ENCODE peak calls at places on chromosomes 11 and 22, in six cellular contexts. R is upper lobe of right lung, D is lower lobe of right lung, M is AG04450, X is fibroblast of the aortic adventitia, B is transverse colon. N is an unnamed sample.
A peak's percentile ranks its signal among the peaks of the same experiment; 100 is the strongest.

GRCh38 chr22:35051791-35052190 is 14.2 kb upstream of the ISX start:
- DNase-seq in R (no peak), D (no peak), M (no peak), X (no peak), B (no peak), N (no peak)

GRCh38 chr22:44291265-44292006 is 21.3 kb downstream of the SHISAL1 start:
- DNase-seq in R (no peak), D (no peak), M (no peak), X (no peak), B (no peak), N (no peak)

GRCh38 chr22:24433868-24434471 is 6.6 kb downstream of the ADORA2A start:
- DNase-seq in R (peak; percentile 55), D (no peak), M (no peak), X (peak; percentile 62), B (peak; percentile 60), N (peak; percentile 90)

GRCh38 chr11:108559904-108560303 is 33.7 kb downstream of the EXPH5 start:
- DNase-seq in R (no peak), D (no peak), M (peak; percentile 26), X (peak; percentile 76), B (no peak), N (no peak)

GRCh38 chr22:19876314-19876940 is 21.8 kb upstream of the GNB1L start:
- DNase-seq in R (peak; percentile 62), D (peak; percentile 39), M (no peak), X (peak; percentile 31), B (no peak), N (no peak)

GRCh38 chr11:119335655-119336543 is 1.6 kb downstream of the RNF26 start:
- DNase-seq in R (peak; percentile 61), D (peak; percentile 45), M (no peak), X (no peak), B (no peak), N (no peak)

GRCh38 chr11:27362032-27362431 is 983 bp downstream of the CCDC34 start:
- DNase-seq in R (no peak), D (no peak), M (no peak), X (no peak), B (no peak), N (no peak)

GRCh38 chr22:20523118-20523983 is 15.9 kb downstream of the MED15 start:
- DNase-seq in R (no peak), D (peak; percentile 14), M (no peak), X (peak; percentile 59), B (no peak), N (no peak)

GRCh38 chr11:10388574-10388973 is 66.5 kb upstream of the AMPD3 start:
- DNase-seq in R (no peak), D (no peak), M (no peak), X (peak; percentile 89), B (no peak), N (no peak)

GRCh38 chr11:2690261-2690575 is 9.6 kb downstream of the KCNQ1OT1 start:
- DNase-seq in R (peak; percentile 33), D (no peak), M (no peak), X (no peak), B (no peak), N (no peak)

GRCh38 chr11:45233804-45234170 is 52.4 kb downstream of the SYT13 start:
- DNase-seq in R (no peak), D (no peak), M (no peak), X (no peak), B (no peak), N (no peak)

GRCh38 chr22:29663230-29663826 is 56.5 kb upstream of the CABP7 start:
- DNase-seq in R (no peak), D (no peak), M (peak; percentile 1), X (no peak), B (no peak), N (no peak)

GRCh38 chr22:21022955-21023614 is 8.1 kb downstream of the P2RX6 start:
- DNase-seq in R (no peak), D (no peak), M (no peak), X (no peak), B (no peak), N (no peak)

GRCh38 chr22:49192857-49193250 is 634.8 kb downstream of the BRD1 start:
- DNase-seq in R (peak; percentile 40), D (no peak), M (no peak), X (no peak), B (no peak), N (no peak)

GRCh38 chr11:78647986-78648875 is 73.6 kb upstream of the NARS2 start:
- DNase-seq in R (no peak), D (no peak), M (no peak), X (no peak), B (no peak), N (no peak)

GRCh38 chr22:35959121-35959800 is 69.4 kb downstream of the RBFOX2 start:
- DNase-seq in R (no peak), D (no peak), M (no peak), X (no peak), B (no peak), N (no peak)

GRCh38 chr11:12540913-12541587 is 133.2 kb upstream of the TEAD1 start:
- DNase-seq in R (no peak), D (no peak), M (peak; percentile 87), X (peak; percentile 95), B (no peak), N (no peak)

GRCh38 chr11:15189646-15190365 is 75.1 kb downstream of the INSC start:
- DNase-seq in R (no peak), D (no peak), M (no peak), X (no peak), B (no peak), N (no peak)

GRCh38 chr11:93895106-93895862 is 44.9 kb upstream of the VSTM5 start:
- DNase-seq in R (no peak), D (no peak), M (peak; percentile 69), X (peak; percentile 93), B (no peak), N (peak; percentile 21)

GRCh38 chr11:134097146-134097545 is 28.3 kb downstream of the JAM3 start:
- DNase-seq in R (no peak), D (no peak), M (no peak), X (no peak), B (no peak), N (no peak)

GRCh38 chr11:134100171-134100570 is 31.3 kb downstream of the JAM3 start:
- DNase-seq in R (no peak), D (no peak), M (no peak), X (no peak), B (no peak), N (no peak)

GRCh38 chr11:134101292-134101691 is 32.4 kb downstream of the JAM3 start:
- DNase-seq in R (no peak), D (no peak), M (no peak), X (peak; percentile 59), B (no peak), N (no peak)

DNA sequence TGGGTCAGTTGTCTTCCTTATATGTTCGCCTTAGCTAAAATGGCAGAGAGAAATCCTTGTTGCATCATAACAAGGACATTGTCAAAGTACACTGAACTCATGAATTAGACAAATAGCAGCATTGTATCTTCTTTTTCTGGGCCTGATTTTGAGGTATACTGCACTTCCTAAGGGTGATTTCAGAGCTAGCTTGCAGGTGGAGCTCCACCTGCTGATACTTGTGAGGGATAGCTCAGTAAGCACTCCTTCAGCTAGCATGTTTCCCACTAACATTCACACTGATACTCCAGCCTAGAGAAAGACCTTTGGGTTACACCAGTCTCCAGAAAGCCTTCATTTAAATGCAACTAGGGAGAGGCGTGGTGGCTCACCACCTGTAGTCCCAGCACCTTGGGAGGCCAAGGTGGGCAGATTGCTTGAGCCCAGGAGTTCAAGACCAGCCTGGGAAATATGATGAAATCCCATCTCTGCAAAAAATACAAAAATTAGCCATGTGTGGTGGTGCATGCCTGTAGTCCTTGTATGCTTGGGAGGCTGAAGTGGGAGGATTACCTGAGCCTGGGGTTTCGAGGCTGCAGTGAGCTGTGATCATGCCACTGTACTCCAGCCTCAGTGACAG is 29.8 kb downstream of the JAM3 start:
- DNase-seq in R (no peak), D (no peak), M (no peak), X (no peak), B (no peak), N (peak; percentile 23)
- TF ChIP-seq CTCF in R (no peak), D (no peak), M (peak; percentile 3), X (peak; percentile 9), B (no peak), N (peak; percentile 53)

GRCh38 chr11:70485326-70486025 is 87.1 kb downstream of the CTTN start:
- DNase-seq in R (no peak), D (no peak), M (no peak), X (no peak), B (no peak), N (no peak)

GRCh38 chr11:70482529-70482917 is 84.2 kb downstream of the CTTN start:
- DNase-seq in R (no peak), D (peak; percentile 60), M (no peak), X (peak; percentile 31), B (no peak), N (no peak)

GRCh38 chr11:70483940-70484339 is 85.6 kb downstream of the CTTN start:
- DNase-seq in R (no peak), D (no peak), M (no peak), X (no peak), B (no peak), N (no peak)

GRCh38 chr11:70481625-70482528 is 83.5 kb downstream of the CTTN start:
- DNase-seq in R (no peak), D (peak; percentile 57), M (no peak), X (peak; percentile 69), B (peak; percentile 34), N (no peak)

DNA sequence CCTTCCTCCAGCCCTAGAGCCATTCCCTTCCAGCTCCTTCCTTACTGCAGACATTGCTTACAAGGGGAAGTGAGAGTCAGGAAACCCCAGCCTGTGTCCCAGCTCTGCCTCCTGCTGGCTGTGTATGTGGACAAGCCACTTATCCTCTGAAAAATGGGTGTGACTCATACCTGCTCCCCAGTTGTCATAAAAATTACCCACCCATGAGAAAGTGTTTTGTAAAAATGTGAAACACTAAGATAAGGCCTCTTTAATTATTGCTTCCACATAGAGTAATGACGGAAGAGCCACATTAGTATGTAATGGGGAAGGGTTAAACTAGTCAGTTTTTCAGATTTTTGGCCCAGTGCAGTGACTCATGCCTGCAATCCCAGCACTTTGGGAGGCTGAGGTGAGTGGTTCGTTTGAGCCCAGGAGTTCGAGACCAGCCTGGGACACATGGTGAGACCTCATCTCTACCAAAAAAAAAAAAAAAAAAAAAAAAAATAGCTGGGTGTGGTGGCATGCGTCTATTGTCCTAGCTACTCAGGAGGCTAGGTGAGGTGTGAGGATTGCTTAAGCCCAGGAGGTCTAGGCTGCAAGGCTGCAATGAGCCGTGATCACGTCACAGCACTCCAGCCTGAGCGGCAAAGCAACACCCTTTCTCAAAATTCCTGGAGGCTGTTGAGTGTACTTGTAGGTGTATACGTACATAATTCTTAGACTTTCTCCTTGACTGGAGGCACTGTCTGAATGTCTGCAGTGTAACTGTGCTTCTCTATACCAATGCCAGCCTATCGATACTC is 84.9 kb downstream of the CTTN start:
- DNase-seq in R (peak; percentile 83), D (peak; percentile 85), M (peak; percentile 7), X (peak; percentile 56), B (peak; percentile 28), N (peak; percentile 70)
- TF ChIP-seq CTCF in R (peak; percentile 42), D (peak; percentile 42), M (peak; percentile 42), X (peak; percentile 57), B (peak; percentile 17), N (peak; percentile 37)

GRCh38 chr11:104164028-104164520 is at the start of gene PDGFD:
- DNase-seq in R (peak; percentile 73), D (peak; percentile 59), M (peak; percentile 30), X (peak; percentile 78), B (peak; percentile 22), N (peak; percentile 60)
- TF ChIP-seq CTCF in R (peak; percentile 20), D (peak; percentile 28), M (peak; percentile 57), X (peak; percentile 58), B (no peak), N (no peak)

GRCh38 chr11:83219095-83219494 is 25.6 kb downstream of the ANKRD42 start:
- DNase-seq in R (no peak), D (no peak), M (no peak), X (no peak), B (no peak), N (no peak)
- TF ChIP-seq CTCF in R (no peak), D (no peak), M (peak; percentile 34), X (peak; percentile 26), B (no peak), N (peak; percentile 16)

N was measured in GM13977.